ENCODE peak calls at places on chromosome 4, in five cellular contexts. V is A549; B is activated CD4-positive, alpha-beta T cell treated with anti-CD3 and anti-CD28 coated beads for 1 hour; O is MG63; Q is HFFc6. W is an unnamed sample.

GRCh38 chr4:123632646-123633045 is 236.1 kb downstream of the SPRY1 start:
- DNase-seq in Q (no peak), O (no peak), V (no peak), B (no peak), W (no peak)

GRCh38 chr4:170004656-170005250 is 21.4 kb downstream of the MFAP3L start:
- DNase-seq in Q (peak), B (no peak), O (no peak), V (no peak), W (no peak)

GRCh38 chr4:176957353-176958118 is 164.8 kb upstream of the VEGFC start:
- DNase-seq in O (no peak), B (no peak), Q (no peak), V (no peak), W (no peak)

GRCh38 chr4:121551881-121552280 is 144.9 kb downstream of the ANXA5 start:
- DNase-seq in Q (no peak), V (no peak), B (no peak), O (no peak), W (no peak)

GRCh38 chr4:135244605-135245146 is 1043.1 kb upstream of the PABPC4L start:
- DNase-seq in Q (no peak), B (no peak), V (no peak), O (no peak), W (no peak)

GRCh38 chr4:36815536-36815935 is 429.0 kb upstream of the NWD2 start:
- DNase-seq in B (no peak), O (no peak), Q (no peak), V (no peak), W (no peak)

GRCh38 chr4:150302553-150302952 is 224.3 kb downstream of the DCLK2 start:
- DNase-seq in O (peak), B (no peak), Q (peak), V (peak), W (no peak)

GRCh38 chr4:66028668-66029067 is 358.4 kb upstream of the EPHA5 start:
- DNase-seq in O (no peak), B (no peak), V (no peak), Q (no peak), W (no peak)

GRCh38 chr4:184157322-184157721 is 60.4 kb downstream of the ENPP6 start:
- DNase-seq in B (no peak), O (no peak), V (no peak), Q (no peak), W (no peak)

GRCh38 chr4:32163125-32163524 is 1443.0 kb downstream of the PCDH7 start:
- DNase-seq in V (no peak), O (no peak), B (no peak), Q (no peak), W (no peak)

GRCh38 chr4:82515705-82516104 is 46.1 kb downstream of the TMEM150C start:
- DNase-seq in B (no peak), O (peak), V (no peak), Q (peak), W (no peak)

GRCh38 chr4:159070742-159071141 is 32.1 kb upstream of the RAPGEF2 start:
- DNase-seq in O (peak), V (no peak), Q (peak), B (no peak), W (no peak)

GRCh38 chr4:59161249-59161648 is 2038.9 kb upstream of the ADGRL3 start:
- DNase-seq in V (no peak), B (no peak), Q (no peak), O (no peak), W (no peak)

GRCh38 chr4:108762559-108763225 is at the start of gene ETNPPL:
- DNase-seq in V (peak), Q (no peak), B (no peak), O (peak), W (peak)

GRCh38 chr4:150493846-150494245 is 88.1 kb upstream of the MAB21L2 start:
- DNase-seq in O (peak), V (no peak), B (no peak), Q (no peak), W (no peak)